ENCODE peak calls at places on chromosome 18, in nine cellular contexts. E is lung; B is anterior cingulate cortex; J is naive thymus-derived CD4-positive, alpha-beta T cell; Y is H9; F is GM20000; X is amygdala; T is NCI-H2171 treated with DMSO at 0.1 percent for 48 hours; R is omental fat pad. U is an unnamed sample.

GRCh38 chr18:23232331-23232730 is 97.0 kb downstream of the CABLES1 start:
- DNase-seq in F (no peak), B (no peak), E (no peak), Y (no peak), J (no peak), X (no peak), R (no peak), T (no peak), U (no peak)

GRCh38 chr18:62758591-62758990 is 43.2 kb downstream of the PHLPP1 start:
- DNase-seq in J (no peak), X (no peak), R (no peak), E (no peak), T (no peak), Y (no peak), F (no peak), B (no peak), U (no peak)

GRCh38 chr18:22728016-22728415 is 205.1 kb upstream of the RBBP8 start:
- DNase-seq in E (no peak), R (no peak), B (no peak), F (no peak), J (no peak), X (no peak), Y (no peak), T (no peak), U (no peak)

GRCh38 chr18:59743561-59743960 is 46.3 kb upstream of the CCBE1 start:
- DNase-seq in X (no peak), Y (no peak), J (no peak), E (no peak), B (no peak), T (no peak), F (no peak), R (no peak), U (no peak)

GRCh38 chr18:9413586-9413985 is 61.7 kb upstream of the RALBP1 start:
- DNase-seq in Y (no peak), J (no peak), T (no peak), E (no peak), X (no peak), B (no peak), R (no peak), F (no peak), U (no peak)

GRCh38 chr18:62832282-62832681 is 116.9 kb downstream of the PHLPP1 start:
- DNase-seq in T (no peak), R (no peak), E (no peak), B (no peak), J (no peak), F (peak), Y (no peak), X (no peak), U (no peak)

GRCh38 chr18:22466608-22467390 is 49.1 kb upstream of the CTAGE1 start:
- DNase-seq in T (no peak), F (no peak), J (no peak), B (no peak), X (no peak), E (peak), Y (no peak), R (no peak), U (no peak)

GRCh38 chr18:59374112-59374511 is 15.0 kb upstream of the LMAN1 start:
- DNase-seq in T (no peak), J (no peak), E (no peak), X (no peak), Y (no peak), B (no peak), R (no peak), F (no peak), U (no peak)

GRCh38 chr18:7174359-7175107 is 56.4 kb upstream of the LRRC30 start:
- DNase-seq in F (no peak), T (peak), R (no peak), X (peak), B (no peak), E (no peak), J (no peak), Y (peak), U (no peak)

GRCh38 chr18:23992119-23992940 is 22.2 kb upstream of the TTC39C start:
- DNase-seq in X (peak), R (no peak), J (peak), Y (no peak), T (no peak), E (peak), F (no peak), B (peak), U (no peak)

GRCh38 chr18:14970027-14970426 is 222.1 kb downstream of the ANKRD30B start:
- DNase-seq in E (peak), J (no peak), R (no peak), B (no peak), Y (no peak), X (no peak), F (no peak), T (no peak), U (no peak)

GRCh38 chr18:48166971-48167370 is 236.5 kb upstream of the SMAD2 start:
- DNase-seq in Y (no peak), J (no peak), B (no peak), F (no peak), T (no peak), R (no peak), E (peak), X (no peak), U (no peak)

GRCh38 chr18:26656401-26656943 is 108.1 kb upstream of the KCTD1 start:
- DNase-seq in X (no peak), Y (no peak), R (no peak), T (no peak), J (no peak), F (no peak), B (no peak), E (no peak), U (peak)

GRCh38 chr18:63949068-63949737 is at the start of gene HMSD:
- DNase-seq in T (peak), X (peak), F (peak), R (no peak), E (peak), J (no peak), B (no peak), Y (peak), U (peak)

GRCh38 chr18:75489493-75490190 is 62.1 kb upstream of the SMIM21 start:
- DNase-seq in F (no peak), R (no peak), E (no peak), Y (no peak), X (no peak), B (no peak), T (no peak), J (no peak), U (no peak)

GRCh38 chr18:44862112-44862511 is 181.4 kb downstream of the SETBP1 start:
- DNase-seq in F (no peak), T (no peak), B (no peak), X (no peak), Y (no peak), J (no peak), R (no peak), E (no peak), U (no peak)

GRCh38 chr18:63162271-63163014 is 157.1 kb downstream of the BCL2 start:
- DNase-seq in E (no peak), X (no peak), J (no peak), F (peak), T (no peak), Y (no peak), B (no peak), R (no peak), U (no peak)

GRCh38 chr18:9340472-9340871 is 5.9 kb downstream of the TWSG1 start:
- DNase-seq in E (no peak), R (no peak), Y (no peak), B (no peak), T (no peak), X (no peak), J (no peak), F (no peak), U (no peak)

GRCh38 chr18:47772374-47773248 is 157.8 kb downstream of the SMAD2 start:
- DNase-seq in X (no peak), B (peak), R (no peak), T (peak), J (peak), E (peak), Y (peak), F (peak), U (peak)

GRCh38 chr18:3970929-3971328 is 484.2 kb downstream of the DLGAP1 start:
- DNase-seq in B (no peak), F (no peak), Y (no peak), J (no peak), E (no peak), T (peak), R (no peak), X (no peak), U (no peak)

GRCh38 chr18:11901826-11902438 is 6.2 kb downstream of the MPPE1 start:
- DNase-seq in E (no peak), B (no peak), X (no peak), Y (no peak), J (no peak), F (no peak), T (no peak), R (no peak), U (no peak)

GRCh38 chr18:79919089-79919488 is 32.4 kb downstream of the SLC66A2 start:
- DNase-seq in T (no peak), E (no peak), X (no peak), J (no peak), F (peak), R (peak), B (no peak), Y (peak), U (no peak)

GRCh38 chr18:60446821-60447220 is 74.2 kb upstream of the MC4R start:
- DNase-seq in J (no peak), T (peak), F (no peak), R (no peak), Y (peak), X (no peak), E (no peak), B (no peak), U (no peak)